ENCODE peak calls at places on chromosomes 5 and 9, in four cellular contexts. N is heart right ventricle, W is tibial nerve, Q is prostate gland. U is an unnamed sample.

GRCh38 chr9:7209051-7209450 is 451.3 kb downstream of the KDM4C start:
- DNase-seq in Q (no peak), W (no peak), N (no peak), U (no peak)

GRCh38 chr9:28853487-28853886 is 1280.2 kb upstream of the C9orf72 start:
- DNase-seq in Q (no peak), N (no peak), W (no peak), U (no peak)

GRCh38 chr5:132414634-132415377 is 45.3 kb downstream of the SLC22A5 start:
- DNase-seq in W (no peak), N (no peak), Q (peak; percentile 58), U (no peak)

GRCh38 chr9:130579738-130580463 is 524 bp downstream of the FUBP3 start:
- DNase-seq in Q (no peak), W (no peak), N (no peak), U (no peak)

GRCh38 chr5:96091874-96092273 is 130.2 kb upstream of the ELL2 start:
- DNase-seq in W (no peak), N (no peak), Q (no peak), U (no peak)

GRCh38 chr5:4144608-4145007 is 549.0 kb downstream of the IRX1 start:
- DNase-seq in W (no peak), Q (no peak), N (no peak), U (no peak)

GRCh38 chr5:575636-576035 is 36.5 kb upstream of the CEP72 start:
- DNase-seq in N (no peak), W (no peak), Q (no peak), U (no peak)

GRCh38 chr5:74949976-74950375 is 83.8 kb upstream of the FAM169A start:
- DNase-seq in N (no peak), Q (no peak), W (no peak), U (no peak)

GRCh38 chr9:136646827-136647711 is 15.6 kb upstream of the EGFL7 start:
- DNase-seq in W (no peak), N (peak; percentile 26), Q (no peak), U (no peak)

GRCh38 chr9:136644343-136644592 is 18.4 kb upstream of the EGFL7 start:
- DNase-seq in Q (no peak), W (no peak), N (no peak), U (peak; percentile 89)

GRCh38 chr9:136645343-136645902 is 17.3 kb upstream of the EGFL7 start:
- DNase-seq in Q (no peak), W (no peak), N (no peak), U (no peak)

GRCh38 chr9:136644593-136645342 is 17.9 kb upstream of the EGFL7 start:
- DNase-seq in Q (peak; percentile 59), N (peak; percentile 92), W (peak; percentile 65), U (peak; percentile 82)

GRCh38 chr9:136645903-136646754 is 16.6 kb upstream of the EGFL7 start:
- DNase-seq in N (peak; percentile 86), W (no peak), Q (no peak), U (peak; percentile 78)
- TF ChIP-seq CTCF in N (no peak), W (peak; percentile 7), Q (no peak), U (no peak)

DNA sequence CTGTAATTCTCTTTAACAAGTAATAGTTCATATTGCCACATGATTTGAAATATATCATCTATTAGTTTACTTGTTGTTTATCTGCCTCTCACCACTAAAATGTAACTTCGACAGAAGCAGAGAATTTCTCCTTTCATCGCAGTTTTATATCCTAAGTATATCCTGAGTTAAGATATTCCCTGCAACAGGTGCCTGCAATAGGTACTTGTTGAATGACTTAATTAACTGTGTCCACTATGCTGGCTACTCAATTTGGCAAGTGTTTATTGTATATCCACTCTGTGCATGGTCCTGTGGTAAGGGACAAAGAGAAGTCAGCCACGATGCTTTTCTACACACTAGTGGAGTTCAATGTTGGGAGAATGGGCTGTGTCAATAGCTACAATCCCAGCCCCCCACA is 108.5 kb downstream of the PSAT1 start:
- DNase-seq in W (no peak), Q (no peak), N (no peak), U (no peak)
- H3K27ac ChIP-seq in W (no peak overlapping the region), Q (no peak overlapping the region), N (no peak overlapping the region), U (no peak overlapping the region)

GRCh38 chr5:173239233-173239593 is 4.2 kb upstream of the NKX2-5 start:
- DNase-seq in W (no peak), Q (no peak), N (no peak), U (no peak)
- H3K27me3 ChIP-seq in W (peaks cover under 1% of the 10 kb centered on the region), Q (peaks cover 63% of the 10 kb centered on the region), N (peaks cover 96% of the 10 kb centered on the region), U (no peaks in the 10 kb centered on the region)

GRCh38 chr5:149762958-149763630 is 33.0 kb downstream of the PPARGC1B start:
- DNase-seq in N (no peak), Q (no peak), W (no peak), U (no peak)

GRCh38 chr5:149764086-149764485 is 34.0 kb downstream of the PPARGC1B start:
- DNase-seq in W (no peak), Q (no peak), N (no peak), U (no peak)

GRCh38 chr5:149766460-149767277 is 36.6 kb downstream of the PPARGC1B start:
- DNase-seq in W (no peak), N (no peak), Q (no peak), U (no peak)

GRCh38 chr5:149765932-149766331 is 35.8 kb downstream of the PPARGC1B start:
- DNase-seq in W (no peak), N (no peak), Q (no peak), U (no peak)

GRCh38 chr5:149767278-149767550 is 37.1 kb downstream of the PPARGC1B start:
- DNase-seq in W (no peak), Q (no peak), N (no peak), U (no peak)
- TF ChIP-seq CTCF in W (no peak), Q (no peak), N (no peak), U (no peak)

GRCh38 chr5:15209053-15209762 is 290.8 kb upstream of the FBXL7 start:
- DNase-seq in N (no peak), Q (no peak), W (no peak), U (no peak)
- H3K27ac ChIP-seq in N (no peak overlapping the region), Q (no peak overlapping the region), W (no peak overlapping the region), U (no peak overlapping the region)

GRCh38 chr5:15034379-15034778 is 162.8 kb upstream of the ANKH start:
- DNase-seq in W (no peak), Q (no peak), N (no peak), U (no peak)

DNA sequence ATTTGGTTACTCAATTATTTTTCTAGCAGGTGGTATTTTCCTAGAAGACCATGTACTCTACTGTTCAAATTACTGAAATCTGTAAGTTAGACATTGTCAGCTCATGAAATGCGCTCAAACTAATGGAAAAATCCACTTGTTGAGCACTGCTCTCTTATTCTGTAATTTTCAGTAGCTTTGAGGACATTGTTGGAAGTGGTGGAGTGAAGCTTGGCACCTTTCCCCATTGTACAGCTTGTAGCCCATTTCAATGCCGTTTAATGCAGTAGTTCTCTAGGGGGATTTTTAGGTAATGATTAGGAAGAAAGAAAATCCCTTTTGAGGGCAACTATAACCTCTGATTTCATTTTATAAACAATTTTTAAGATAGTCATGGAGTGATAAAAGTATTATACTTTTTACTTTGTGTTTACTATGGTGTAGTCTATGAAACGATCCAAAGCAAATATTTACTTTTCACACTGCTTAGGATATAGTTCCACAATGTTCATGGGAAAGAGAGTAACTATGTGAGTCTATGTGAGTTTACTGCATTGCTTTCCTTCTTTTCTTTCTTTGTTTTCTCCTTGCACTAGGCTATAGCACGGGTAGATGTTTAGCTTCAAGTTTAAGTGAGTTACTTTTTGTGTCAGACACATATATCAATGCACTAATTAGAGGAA is 165.8 kb upstream of the ANKH start:
- DNase-seq in W (no peak), N (no peak), Q (no peak), U (no peak)
- H3K27me3 ChIP-seq in W (no peaks in the 10 kb centered on the region), N (no peaks in the 10 kb centered on the region), Q (no peaks in the 10 kb centered on the region), U (no peaks in the 10 kb centered on the region)